ENCODE peak calls at places on chromosomes 4 and X, in ten cellular contexts. Y is fibroblast of mammary gland; O is NCI-H1417; M is activated CD4-positive, CD25-positive, alpha-beta regulatory T cell treated with anti-CD3 and anti-CD28 coated beads, Interleukin-2, amount 50 U/mL, for 72 hours; U is AG09309; C is heart right ventricle; N is ELR; W is RCC 7860; A is skeletal muscle cell; V is T follicular helper cell. J is an unnamed sample.

GRCh38 chr4:70182517-70183167 is 12.9 kb upstream of the ODAM start:
- DNase-seq in V (no peak), M (no peak), Y (no peak), C (no peak), U (no peak), W (no peak), A (no peak), O (no peak), N (no peak), J (no peak)

GRCh38 chr4:16779028-16779675 is 119.3 kb downstream of the LDB2 start:
- DNase-seq in V (no peak), O (no peak), N (no peak), W (no peak), C (no peak), U (peak; percentile 58), A (peak; percentile 57), Y (peak; percentile 73), M (no peak), J (no peak)

GRCh38 chrX:107936434-107936730 is 45.8 kb downstream of the TEX13B start:
- DNase-seq in O (peak; percentile 48), V (no peak), A (no peak), C (no peak), M (no peak), Y (no peak), N (no peak), U (no peak), W (no peak), J (no peak)

GRCh38 chr4:101347267-101347556 is at the start of gene PPP3CA:
- DNase-seq in Y (no peak), V (no peak), N (no peak), M (no peak), C (no peak), O (no peak), W (no peak), U (no peak), A (no peak), J (no peak)

GRCh38 chr4:39469429-39470077 is 10.7 kb downstream of the LIAS start:
- DNase-seq in V (no peak), U (peak; percentile 65), M (no peak), A (peak; percentile 54), Y (peak; percentile 86), W (peak; percentile 83), N (peak; percentile 89), O (peak; percentile 29), C (no peak), J (no peak)

GRCh38 chr4:176638992-176639391 is 153.7 kb downstream of the VEGFC start:
- DNase-seq in A (peak; percentile 54), U (no peak), Y (peak; percentile 65), O (no peak), M (no peak), V (no peak), C (no peak), N (peak; percentile 80), W (peak; percentile 58), J (no peak)

GRCh38 chr4:42420120-42420519 is 22.8 kb downstream of the SHISA3 start:
- DNase-seq in O (no peak), V (no peak), U (no peak), A (no peak), M (no peak), Y (no peak), W (no peak), C (no peak), N (no peak), J (no peak)

GRCh38 chr4:4935974-4936373 is 76.5 kb downstream of the MSX1 start:
- DNase-seq in O (no peak), U (no peak), N (no peak), W (no peak), M (no peak), V (no peak), C (no peak), Y (no peak), A (no peak), J (no peak)

GRCh38 chrX:3549442-3549875 is 164.0 kb downstream of the PRKX start:
- DNase-seq in U (no peak), C (peak; percentile 6), Y (peak; percentile 60), M (no peak), W (no peak), N (peak; percentile 45), O (no peak), V (no peak), A (no peak), J (no peak)

J was measured in T-helper 22 cell.